ENCODE peak calls at places on chromosomes 16 and 17, in seven cellular contexts. E is small intestine; H is ovary; Z is PC-9; B is CD8-positive, alpha-beta memory T cell; L is kidney; M is fibroblast of lung. P is an unnamed sample.
A peak's percentile ranks its signal among the peaks of the same experiment; 100 is the strongest.

GRCh38 chr16:73187163-73187562 is 139.2 kb upstream of the ZFHX3 start:
- DNase-seq in Z (no peak), H (no peak), E (no peak), M (no peak), L (no peak), B (no peak), P (no peak)

GRCh38 chr17:75430159-75430748 is 24.8 kb upstream of the GRB2 start:
- DNase-seq in E (peak; percentile 78), B (no peak), L (no peak), H (no peak), M (no peak), Z (peak; percentile 75), P (no peak)

GRCh38 chr17:40014375-40014980 is 762 bp upstream of the CSF3 start:
- DNase-seq in Z (no peak), H (peak; percentile 61), B (no peak), M (no peak), E (peak; percentile 40), L (no peak), P (no peak)

GRCh38 chr17:33240397-33240796 is 52.7 kb downstream of the ASIC2 start:
- DNase-seq in Z (no peak), M (no peak), B (no peak), L (no peak), H (no peak), E (no peak), P (no peak)

GRCh38 chr16:86556576-86556975 is 1.5 kb upstream of the MTHFSD start:
- DNase-seq in E (no peak), Z (no peak), B (no peak), M (no peak), H (no peak), L (no peak), P (no peak)

GRCh38 chr17:68579194-68579900 is 21.8 kb downstream of the FAM20A start:
- DNase-seq in L (no peak), E (no peak), Z (no peak), B (no peak), H (no peak), M (no peak), P (no peak)

GRCh38 chr17:8314797-8315739 is 5.0 kb downstream of the ARHGEF15 start:
- DNase-seq in E (no peak), B (no peak), L (peak; percentile 23), Z (peak; percentile 35), H (no peak), M (no peak), P (no peak)

GRCh38 chr17:74864866-74865395 is 5.2 kb upstream of the GRIN2C start:
- DNase-seq in M (peak; percentile 57), E (peak; percentile 64), H (peak; percentile 86), L (no peak), B (peak; percentile 75), Z (peak; percentile 68), P (peak; percentile 51)

GRCh38 chr17:71987634-71988033 is 133.2 kb upstream of the SOX9 start:
- DNase-seq in Z (no peak), L (no peak), B (no peak), M (peak; percentile 26), H (no peak), E (no peak), P (no peak)

GRCh38 chr17:9900744-9901143 is 4.3 kb downstream of the RCVRN start:
- DNase-seq in M (no peak), B (no peak), Z (no peak), E (no peak), L (no peak), H (no peak), P (no peak)

GRCh38 chr16:25020112-25020591 is 5.0 kb upstream of the ARHGAP17 start:
- DNase-seq in B (no peak), H (no peak), Z (no peak), L (no peak), M (no peak), E (no peak), P (no peak)

GRCh38 chr17:80751460-80752368 is 207.1 kb downstream of the RPTOR start:
- DNase-seq in H (no peak), L (no peak), M (peak; percentile 49), Z (no peak), E (no peak), B (no peak), P (no peak)

GRCh38 chr16:48526058-48526957 is 83.7 kb downstream of the N4BP1 start:
- DNase-seq in B (no peak), H (no peak), E (peak; percentile 94), L (peak; percentile 49), Z (peak; percentile 71), M (no peak), P (peak; percentile 61)

GRCh38 chr17:73338050-73338491 is 26.3 kb upstream of the CDC42EP4 start:
- DNase-seq in H (peak; percentile 68), L (peak; percentile 92), E (no peak), M (peak; percentile 81), Z (no peak), B (no peak), P (no peak)

GRCh38 chr16:57873218-57873617 is 70.9 kb upstream of the KIFC3 start:
- DNase-seq in L (no peak), H (no peak), M (no peak), E (no peak), B (no peak), Z (no peak), P (no peak)

GRCh38 chr16:23374721-23375120 is 72.6 kb downstream of the SCNN1B start:
- DNase-seq in L (no peak), Z (peak; percentile 74), B (no peak), E (peak; percentile 7), H (no peak), M (no peak), P (no peak)

DNA sequence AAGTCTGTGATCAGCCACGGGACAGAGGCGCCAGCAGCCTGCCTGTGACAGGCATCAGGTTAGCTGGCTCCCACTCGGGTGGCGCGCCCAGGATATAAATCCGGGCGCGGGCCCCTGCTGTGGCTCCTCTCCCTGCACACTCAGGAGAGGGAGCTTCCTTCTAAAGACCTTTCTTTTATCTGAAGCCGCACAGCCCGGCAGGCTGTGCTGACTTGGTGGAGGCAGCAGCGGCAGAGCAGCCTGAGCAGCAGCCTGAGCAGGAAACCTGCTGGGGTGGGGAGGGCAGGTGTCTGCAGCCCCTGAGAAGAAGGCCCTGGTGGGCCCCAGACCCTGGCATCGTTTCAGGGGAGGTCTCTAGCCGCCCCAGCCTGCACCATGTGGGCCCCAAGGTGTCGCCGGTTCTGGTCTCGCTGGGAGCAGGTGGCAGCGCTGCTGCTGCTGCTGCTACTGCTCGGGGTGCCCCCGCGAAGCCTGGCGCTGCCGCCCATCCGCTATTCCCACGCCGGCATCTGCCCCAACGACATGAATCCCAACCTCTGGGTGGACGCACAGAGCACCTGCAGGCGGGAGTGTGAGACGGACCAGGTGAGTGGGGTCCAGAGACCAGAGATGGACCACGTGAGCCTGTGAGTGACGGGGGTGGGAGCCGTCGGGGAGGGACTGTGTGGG is at the start of gene WFIKKN2:
- DNase-seq in B (no peak), M (no peak), Z (no peak), E (peak; percentile 30), H (peak; percentile 67), L (peak; percentile 67), P (no peak)
- H3K27ac ChIP-seq in B (no peak within 1 kb of the TSS), M (no peak within 1 kb of the TSS), Z (no peak within 1 kb of the TSS), E (no peak within 1 kb of the TSS), H (peak within 1 kb of the TSS; percentile 92), L (no peak within 1 kb of the TSS), P (no peak within 1 kb of the TSS)

DNA sequence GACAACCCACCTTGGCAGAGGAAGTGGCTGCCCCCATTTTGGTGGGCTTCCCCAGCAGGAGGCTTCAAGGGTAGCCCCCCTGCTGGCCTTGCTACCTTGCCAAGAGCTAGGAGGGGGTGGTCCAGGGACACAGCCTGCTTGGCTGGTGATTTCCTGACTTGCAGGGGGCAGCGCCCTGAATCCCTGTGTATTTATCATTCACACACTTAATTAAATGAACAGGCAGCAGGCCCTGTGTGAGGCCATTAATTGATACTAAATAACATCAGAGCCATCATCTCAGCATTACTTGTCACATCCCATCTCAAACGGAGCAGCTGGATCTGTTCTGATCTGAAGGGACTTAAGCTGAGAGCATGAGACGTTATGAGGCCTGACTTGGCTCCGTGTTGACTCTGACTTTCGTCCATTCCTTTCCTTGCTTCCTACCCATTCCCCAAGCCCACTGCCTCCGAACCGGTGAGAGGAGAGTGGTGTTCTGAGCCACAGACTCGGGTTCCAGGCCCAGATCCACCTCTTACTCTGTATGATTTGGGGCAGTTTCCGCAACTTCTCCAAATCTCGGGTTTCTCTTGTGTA is 33.6 kb downstream of the CACNA1G start:
- DNase-seq in Z (no peak), B (no peak), E (no peak), L (no peak), H (no peak), M (no peak), P (no peak)
- H3K4me1 ChIP-seq in Z (no peaks in the 10 kb centered on the region), B (no peaks in the 10 kb centered on the region), E (no peaks in the 10 kb centered on the region), L (peaks cover 14% of the 10 kb centered on the region), H (peaks cover 12% of the 10 kb centered on the region), M (peaks cover 2% of the 10 kb centered on the region), P (no peaks in the 10 kb centered on the region)

GRCh38 chr17:82732118-82732743 is 3.2 kb upstream of the FN3K start:
- DNase-seq in M (no peak), B (no peak), Z (no peak), H (no peak), L (no peak), E (no peak), P (no peak)

GRCh38 chr17:82736511-82737185 is 1.2 kb downstream of the FN3K start:
- DNase-seq in M (no peak), E (no peak), L (peak; percentile 63), H (no peak), B (no peak), Z (no peak), P (no peak)

GRCh38 chr17:82737981-82738877 is 2.8 kb downstream of the FN3K start:
- DNase-seq in E (no peak), M (no peak), H (peak; percentile 80), Z (no peak), L (peak; percentile 5), B (no peak), P (no peak)

GRCh38 chr17:82729479-82730260 is 5.7 kb upstream of the FN3K start:
- DNase-seq in H (no peak), B (no peak), E (no peak), L (no peak), Z (no peak), M (no peak), P (no peak)

GRCh38 chr17:82734987-82735866 is at the start of gene FN3K:
- DNase-seq in E (peak; percentile 62), B (no peak), Z (peak; percentile 52), M (peak; percentile 80), H (peak; percentile 90), L (peak; percentile 86), P (peak; percentile 18)
- H3K27ac ChIP-seq in E (no peak within 1 kb of the TSS), B (peak within 1 kb of the TSS; percentile 31), Z (no peak within 1 kb of the TSS), M (peak within 1 kb of the TSS; percentile 32), H (peak within 1 kb of the TSS; percentile 77), L (peak within 1 kb of the TSS; percentile 92), P (no peak within 1 kb of the TSS)

GRCh38 chr17:78997231-78997741 is 12.3 kb downstream of the CANT1 start:
- DNase-seq in E (no peak), B (no peak), H (no peak), Z (no peak), L (peak; percentile 69), M (no peak), P (no peak)
- H3K4me1 ChIP-seq in E (peaks cover 2% of the 10 kb centered on the region), B (no peaks in the 10 kb centered on the region), H (peaks cover 2% of the 10 kb centered on the region), Z (peaks cover 34% of the 10 kb centered on the region), L (no peaks in the 10 kb centered on the region), M (no peaks in the 10 kb centered on the region), P (no peaks in the 10 kb centered on the region)

GRCh38 chr16:11696266-11697012 is 28.2 kb downstream of the SNN start:
- DNase-seq in H (no peak), B (no peak), Z (no peak), L (no peak), M (no peak), E (no peak), P (no peak)
- H3K27ac ChIP-seq in H (no peak overlapping the region), B (no peak overlapping the region), Z (no peak overlapping the region), L (no peak overlapping the region), M (no peak overlapping the region), E (no peak overlapping the region), P (no peak overlapping the region)

P was measured in CD4-positive, CD25-positive, alpha-beta regulatory T cell.